ENCODE peak calls at places on chromosomes 7 and 10, in five cellular contexts. O is fibroblast of the conjunctiva; A is dorsolateral prefrontal cortex; V is T-helper 2 cell; S is activated T-cell treated with anti-CD3 and anti-CD28 coated beads, Interleukin-2, amount 50 U/mL, for 72 hours. C is an unnamed sample.

GRCh38 chr7:70614237-70614984 is 517.5 kb upstream of the GALNT17 start:
- DNase-seq in O (peak), A (peak), V (no peak), S (no peak), C (no peak)

GRCh38 chr7:5429253-5429856 is 5.7 kb upstream of the TNRC18 start:
- DNase-seq in O (no peak), A (no peak), V (peak), S (no peak), C (peak)

GRCh38 chr10:119209736-119210355 is 2.5 kb downstream of the GRK5 start:
- DNase-seq in O (no peak), A (no peak), V (no peak), S (no peak), C (no peak)

GRCh38 chr7:30005511-30005910 is 15.9 kb upstream of the SCRN1 start:
- DNase-seq in O (no peak), A (no peak), V (no peak), S (no peak), C (no peak)

GRCh38 chr7:129877146-129877792 is 75.5 kb downstream of the UBE2H start:
- DNase-seq in O (no peak), A (no peak), V (no peak), S (no peak), C (no peak)

GRCh38 chr7:151631149-151631967 is 111.7 kb upstream of the RHEB start:
- DNase-seq in O (no peak), A (no peak), V (peak), S (no peak), C (no peak)

GRCh38 chr7:134789967-134790685 is 10.7 kb downstream of the CALD1 start:
- DNase-seq in O (no peak), A (no peak), V (no peak), S (no peak), C (no peak)

GRCh38 chr7:19798986-19799385 is 25.6 kb upstream of the TMEM196 start:
- DNase-seq in O (no peak), A (no peak), V (no peak), S (no peak), C (no peak)

GRCh38 chr10:21145751-21146445 is 248.8 kb upstream of the NEBL start:
- DNase-seq in O (no peak), A (peak), V (no peak), S (no peak), C (no peak)

GRCh38 chr7:92228100-92228499 is 17.6 kb downstream of the KRIT1 start:
- DNase-seq in O (no peak), A (no peak), V (no peak), S (no peak), C (no peak)

GRCh38 chr10:108515821-108516220 is 1351.3 kb upstream of the SORCS1 start:
- DNase-seq in O (no peak), A (no peak), V (no peak), S (no peak), C (no peak)

GRCh38 chr7:81333536-81333935 is 414.7 kb upstream of the SEMA3C start:
- DNase-seq in O (no peak), A (no peak), V (no peak), S (no peak), C (no peak)

GRCh38 chr7:33705333-33705833 is 200.0 kb upstream of the BMPER start:
- DNase-seq in O (no peak), A (no peak), V (no peak), S (no peak), C (no peak)

GRCh38 chr10:127906548-127907377 is at the start of gene PTPRE:
- DNase-seq in O (no peak), A (peak), V (peak), S (peak), C (peak)

GRCh38 chr7:4682621-4683042 is 537 bp downstream of the FOXK1 start:
- DNase-seq in O (no peak), A (no peak), V (peak), S (peak), C (peak)

GRCh38 chr7:77265666-77266065 is 66.0 kb upstream of the FGL2 start:
- DNase-seq in O (no peak), A (no peak), V (peak), S (no peak), C (peak)

GRCh38 chr7:128148676-128149075 is 92.4 kb upstream of the LEP start:
- DNase-seq in O (no peak), A (no peak), V (no peak), S (no peak), C (no peak)

GRCh38 chr7:27073066-27073465 is 22.7 kb downstream of the HOXA1 start:
- DNase-seq in O (no peak), A (no peak), V (no peak), S (no peak), C (no peak)

GRCh38 chr10:58453098-58453497 is 59.6 kb upstream of the BICC1 start:
- DNase-seq in O (no peak), A (no peak), V (no peak), S (no peak), C (no peak)

GRCh38 chr10:93745411-93746065 is 12.2 kb upstream of the LGI1 start:
- DNase-seq in O (no peak), A (no peak), V (no peak), S (no peak), C (no peak)

GRCh38 chr7:165661-166369 is 26.6 kb upstream of the FAM20C start:
- DNase-seq in O (no peak), A (no peak), V (no peak), S (no peak), C (no peak)

GRCh38 chr10:97875391-97875790 is 25.7 kb downstream of the GOLGA7B start:
- DNase-seq in O (no peak), A (no peak), V (no peak), S (no peak), C (no peak)

GRCh38 chr10:32317795-32318194 is 29.2 kb downstream of the EPC1 start:
- DNase-seq in O (no peak), A (no peak), V (peak), S (no peak), C (no peak)

GRCh38 chr7:28956608-28957063 is 1.5 kb downstream of the TRIL start:
- DNase-seq in O (peak), A (peak), V (peak), S (peak), C (peak)

GRCh38 chr7:149060161-149060560 is 30.4 kb downstream of the ZNF786 start:
- DNase-seq in O (no peak), A (no peak), V (no peak), S (no peak), C (no peak)

GRCh38 chr7:128409435-128410091 is at the start of gene IMPDH1:
- DNase-seq in O (peak), A (peak), V (peak), S (peak), C (peak)